ENCODE peak calls at places on chromosomes 4 and X, in four cellular contexts. One of them, this sample, is unnamed.

GRCh38 chr4:1323635-1324442 is 23.2 kb upstream of the UVSSA start:
- DNase-seq in aorta: no peak
- DNase-seq in stimulated activated CD4-positive, alpha-beta T cell treated with anti-CD3 and anti-CD28 coated beads, Interleukin-15, amount 100 ng/mL, for 1 hour: no peak
- DNase-seq in foreskin fibroblast: peak
- DNase-seq in this sample: peak

GRCh38 chr4:75919914-75920313 is 17.7 kb upstream of the PPEF2 start:
- DNase-seq in aorta: no peak
- DNase-seq in stimulated activated CD4-positive, alpha-beta T cell treated with anti-CD3 and anti-CD28 coated beads, Interleukin-15, amount 100 ng/mL, for 1 hour: no peak
- DNase-seq in foreskin fibroblast: peak
- DNase-seq in this sample: no peak

GRCh38 chr4:92121099-92121498 is 182.7 kb upstream of the GRID2 start:
- DNase-seq in aorta: no peak
- DNase-seq in stimulated activated CD4-positive, alpha-beta T cell treated with anti-CD3 and anti-CD28 coated beads, Interleukin-15, amount 100 ng/mL, for 1 hour: no peak
- DNase-seq in foreskin fibroblast: no peak
- DNase-seq in this sample: peak

GRCh38 chrX:36159254-36159653 is 239.7 kb downstream of the CFAP47 start:
- DNase-seq in aorta: no peak
- DNase-seq in stimulated activated CD4-positive, alpha-beta T cell treated with anti-CD3 and anti-CD28 coated beads, Interleukin-15, amount 100 ng/mL, for 1 hour: no peak
- DNase-seq in foreskin fibroblast: no peak
- DNase-seq in this sample: no peak

GRCh38 chrX:101347859-101348451 is 587 bp downstream of the TIMM8A start:
- DNase-seq in aorta: no peak
- DNase-seq in stimulated activated CD4-positive, alpha-beta T cell treated with anti-CD3 and anti-CD28 coated beads, Interleukin-15, amount 100 ng/mL, for 1 hour: no peak
- DNase-seq in foreskin fibroblast: no peak
- DNase-seq in this sample: peak

GRCh38 chr4:140952709-140953108 is 180.6 kb downstream of the RNF150 start:
- DNase-seq in aorta: no peak
- DNase-seq in stimulated activated CD4-positive, alpha-beta T cell treated with anti-CD3 and anti-CD28 coated beads, Interleukin-15, amount 100 ng/mL, for 1 hour: no peak
- DNase-seq in foreskin fibroblast: peak
- DNase-seq in this sample: peak

GRCh38 chrX:129493643-129494042 is 29.6 kb downstream of the SMARCA1 start:
- DNase-seq in aorta: no peak
- DNase-seq in stimulated activated CD4-positive, alpha-beta T cell treated with anti-CD3 and anti-CD28 coated beads, Interleukin-15, amount 100 ng/mL, for 1 hour: no peak
- DNase-seq in foreskin fibroblast: peak
- DNase-seq in this sample: peak

GRCh38 chr4:116016201-116016600 is 902.8 kb upstream of the NDST4 start:
- DNase-seq in aorta: no peak
- DNase-seq in stimulated activated CD4-positive, alpha-beta T cell treated with anti-CD3 and anti-CD28 coated beads, Interleukin-15, amount 100 ng/mL, for 1 hour: no peak
- DNase-seq in foreskin fibroblast: peak
- DNase-seq in this sample: no peak

GRCh38 chr4:182925298-182925738 is 8.1 kb upstream of the DCTD start:
- DNase-seq in aorta: peak
- DNase-seq in stimulated activated CD4-positive, alpha-beta T cell treated with anti-CD3 and anti-CD28 coated beads, Interleukin-15, amount 100 ng/mL, for 1 hour: peak
- DNase-seq in foreskin fibroblast: peak
- DNase-seq in this sample: peak

GRCh38 chr4:117421706-117422105 is 336.3 kb upstream of the TRAM1L1 start:
- DNase-seq in aorta: no peak
- DNase-seq in stimulated activated CD4-positive, alpha-beta T cell treated with anti-CD3 and anti-CD28 coated beads, Interleukin-15, amount 100 ng/mL, for 1 hour: no peak
- DNase-seq in foreskin fibroblast: no peak
- DNase-seq in this sample: no peak

GRCh38 chr4:147370473-147370872 is 110.4 kb upstream of the EDNRA start:
- DNase-seq in aorta: no peak
- DNase-seq in stimulated activated CD4-positive, alpha-beta T cell treated with anti-CD3 and anti-CD28 coated beads, Interleukin-15, amount 100 ng/mL, for 1 hour: no peak
- DNase-seq in foreskin fibroblast: no peak
- DNase-seq in this sample: no peak

GRCh38 chr4:10456270-10457254 is 664 bp downstream of the ZNF518B start:
- DNase-seq in aorta: peak
- DNase-seq in stimulated activated CD4-positive, alpha-beta T cell treated with anti-CD3 and anti-CD28 coated beads, Interleukin-15, amount 100 ng/mL, for 1 hour: peak
- DNase-seq in foreskin fibroblast: peak
- DNase-seq in this sample: no peak

GRCh38 chr4:186789671-186790070 is 66.0 kb upstream of the FAT1 start:
- DNase-seq in aorta: no peak
- DNase-seq in stimulated activated CD4-positive, alpha-beta T cell treated with anti-CD3 and anti-CD28 coated beads, Interleukin-15, amount 100 ng/mL, for 1 hour: no peak
- DNase-seq in foreskin fibroblast: no peak
- DNase-seq in this sample: no peak

GRCh38 chr4:84529169-84529751 is 30.2 kb upstream of the NKX6-1 start:
- DNase-seq in aorta: no peak
- DNase-seq in stimulated activated CD4-positive, alpha-beta T cell treated with anti-CD3 and anti-CD28 coated beads, Interleukin-15, amount 100 ng/mL, for 1 hour: no peak
- DNase-seq in foreskin fibroblast: no peak
- DNase-seq in this sample: peak

GRCh38 chrX:34654939-34655338 is 2.1 kb downstream of the TMEM47 start:
- DNase-seq in aorta: no peak
- DNase-seq in stimulated activated CD4-positive, alpha-beta T cell treated with anti-CD3 and anti-CD28 coated beads, Interleukin-15, amount 100 ng/mL, for 1 hour: no peak
- DNase-seq in foreskin fibroblast: no peak
- DNase-seq in this sample: no peak

GRCh38 chrX:18873189-18873791 is 110.6 kb downstream of the PHKA2 start:
- DNase-seq in aorta: peak
- DNase-seq in stimulated activated CD4-positive, alpha-beta T cell treated with anti-CD3 and anti-CD28 coated beads, Interleukin-15, amount 100 ng/mL, for 1 hour: no peak
- DNase-seq in foreskin fibroblast: peak
- DNase-seq in this sample: peak

GRCh38 chrX:33543757-33544156 is 332.4 kb upstream of the DMD start:
- DNase-seq in aorta: no peak
- DNase-seq in stimulated activated CD4-positive, alpha-beta T cell treated with anti-CD3 and anti-CD28 coated beads, Interleukin-15, amount 100 ng/mL, for 1 hour: no peak
- DNase-seq in foreskin fibroblast: no peak
- DNase-seq in this sample: no peak

GRCh38 chr4:88938138-88938537 is 118.8 kb downstream of the FAM13A start:
- DNase-seq in aorta: no peak
- DNase-seq in stimulated activated CD4-positive, alpha-beta T cell treated with anti-CD3 and anti-CD28 coated beads, Interleukin-15, amount 100 ng/mL, for 1 hour: no peak
- DNase-seq in foreskin fibroblast: peak
- DNase-seq in this sample: peak

GRCh38 chr4:182711211-182711610 is 206.0 kb downstream of the DCTD start:
- DNase-seq in aorta: no peak
- DNase-seq in stimulated activated CD4-positive, alpha-beta T cell treated with anti-CD3 and anti-CD28 coated beads, Interleukin-15, amount 100 ng/mL, for 1 hour: no peak
- DNase-seq in foreskin fibroblast: no peak
- DNase-seq in this sample: no peak

GRCh38 chrX:117990438-117990837 is 126.2 kb downstream of the KLHL13 start:
- DNase-seq in aorta: no peak
- DNase-seq in stimulated activated CD4-positive, alpha-beta T cell treated with anti-CD3 and anti-CD28 coated beads, Interleukin-15, amount 100 ng/mL, for 1 hour: no peak
- DNase-seq in foreskin fibroblast: no peak
- DNase-seq in this sample: no peak

GRCh38 chr4:145619639-145619996 is 433 bp downstream of the MMAA start:
- DNase-seq in aorta: peak
- DNase-seq in stimulated activated CD4-positive, alpha-beta T cell treated with anti-CD3 and anti-CD28 coated beads, Interleukin-15, amount 100 ng/mL, for 1 hour: peak
- DNase-seq in foreskin fibroblast: peak
- DNase-seq in this sample: peak

GRCh38 chr4:156723951-156724668 is 247.5 kb downstream of the PDGFC start:
- DNase-seq in aorta: peak
- DNase-seq in stimulated activated CD4-positive, alpha-beta T cell treated with anti-CD3 and anti-CD28 coated beads, Interleukin-15, amount 100 ng/mL, for 1 hour: no peak
- DNase-seq in foreskin fibroblast: no peak
- DNase-seq in this sample: no peak

GRCh38 chrX:150635952-150636351 is 57.2 kb upstream of the MTMR1 start:
- DNase-seq in aorta: no peak
- DNase-seq in stimulated activated CD4-positive, alpha-beta T cell treated with anti-CD3 and anti-CD28 coated beads, Interleukin-15, amount 100 ng/mL, for 1 hour: no peak
- DNase-seq in foreskin fibroblast: peak
- DNase-seq in this sample: peak

GRCh38 chrX:70433848-70434351 is 10.7 kb upstream of the DLG3 start:
- DNase-seq in aorta: peak
- DNase-seq in stimulated activated CD4-positive, alpha-beta T cell treated with anti-CD3 and anti-CD28 coated beads, Interleukin-15, amount 100 ng/mL, for 1 hour: peak
- DNase-seq in foreskin fibroblast: no peak
- DNase-seq in this sample: peak

GRCh38 chr4:152968806-152969394 is 32.8 kb downstream of the FHDC1 start:
- DNase-seq in aorta: no peak
- DNase-seq in stimulated activated CD4-positive, alpha-beta T cell treated with anti-CD3 and anti-CD28 coated beads, Interleukin-15, amount 100 ng/mL, for 1 hour: no peak
- DNase-seq in foreskin fibroblast: peak
- DNase-seq in this sample: peak